ENCODE peak calls at places on chromosomes 3 and 15, in four cellular contexts. L, Z, M and U are unnamed samples. For H3K4me1, the result is how much of the 10 kb centered on the place peaks cover.

GRCh38 chr15:47333758-47334157 is 383.5 kb upstream of the SEMA6D start:
- DNase-seq in M (no peak), Z (no peak), L (no peak), U (no peak)

GRCh38 chr3:45367451-45367850 is 20.9 kb upstream of the LARS2 start:
- DNase-seq in L (no peak), Z (no peak), M (no peak), U (no peak)

GRCh38 chr3:50192689-50193141 is 1.3 kb downstream of the GNAT1 start:
- DNase-seq in Z (peak), M (peak), L (peak), U (peak)

GRCh38 chr15:72166716-72167417 is 30.7 kb downstream of the GRAMD2A start:
- DNase-seq in L (no peak), M (no peak), Z (no peak), U (no peak)

GRCh38 chr15:32706704-32707103 is 11.1 kb upstream of the GREM1 start:
- DNase-seq in L (no peak), Z (no peak), M (no peak), U (no peak)

GRCh38 chr15:70142322-70143191 is 44.8 kb upstream of the TLE3 start:
- DNase-seq in Z (no peak), M (no peak), L (peak), U (no peak)

GRCh38 chr15:85168642-85169173 is 187.1 kb downstream of the PDE8A start:
- DNase-seq in Z (peak), M (peak), L (no peak), U (no peak)

GRCh38 chr3:123140591-123140990 is 61.2 kb upstream of the SEC22A start:
- DNase-seq in Z (no peak), L (no peak), M (no peak), U (no peak)

GRCh38 chr3:356947-357346 is 160.4 kb downstream of the CHL1 start:
- DNase-seq in Z (no peak), L (peak), M (no peak), U (peak)

GRCh38 chr15:25710184-25710583 is 152.9 kb downstream of the ATP10A start:
- DNase-seq in L (peak), Z (no peak), M (peak), U (peak)

GRCh38 chr15:26051771-26052685 is 188.9 kb upstream of the ATP10A start:
- DNase-seq in L (peak), M (no peak), Z (no peak), U (no peak)

GRCh38 chr15:89654847-89655805 is at the start of gene KIF7:
- DNase-seq in M (peak), L (no peak), Z (no peak), U (no peak)

GRCh38 chr3:65948833-65949573 is 89.7 kb downstream of the MAGI1 start:
- DNase-seq in Z (no peak), L (no peak), M (no peak), U (no peak)

GRCh38 chr15:62426387-62426956 is 261.4 kb upstream of the C2CD4B start:
- DNase-seq in Z (no peak), M (no peak), L (no peak), U (peak)

GRCh38 chr3:52268036-52268435 is 10.4 kb downstream of the WDR82 start:
- DNase-seq in Z (peak), L (no peak), M (no peak), U (no peak)

GRCh38 chr3:101384426-101384825 is 64.1 kb upstream of the IMPG2 start:
- DNase-seq in M (no peak), Z (no peak), L (no peak), U (no peak)

GRCh38 chr3:197802505-197803459 is 11.7 kb downstream of the LRCH3 start:
- DNase-seq in M (no peak), Z (peak), L (no peak), U (no peak)

GRCh38 chr3:197800379-197800778 is 9.3 kb downstream of the LRCH3 start:
- DNase-seq in M (no peak), L (no peak), Z (no peak), U (no peak)

GRCh38 chr3:197796087-197796486 is 5.0 kb downstream of the LRCH3 start:
- DNase-seq in M (no peak), L (no peak), Z (no peak), U (no peak)

GRCh38 chr3:197798863-197799262 is 7.8 kb downstream of the LRCH3 start:
- DNase-seq in L (no peak), M (no peak), Z (no peak), U (no peak)

DNA sequence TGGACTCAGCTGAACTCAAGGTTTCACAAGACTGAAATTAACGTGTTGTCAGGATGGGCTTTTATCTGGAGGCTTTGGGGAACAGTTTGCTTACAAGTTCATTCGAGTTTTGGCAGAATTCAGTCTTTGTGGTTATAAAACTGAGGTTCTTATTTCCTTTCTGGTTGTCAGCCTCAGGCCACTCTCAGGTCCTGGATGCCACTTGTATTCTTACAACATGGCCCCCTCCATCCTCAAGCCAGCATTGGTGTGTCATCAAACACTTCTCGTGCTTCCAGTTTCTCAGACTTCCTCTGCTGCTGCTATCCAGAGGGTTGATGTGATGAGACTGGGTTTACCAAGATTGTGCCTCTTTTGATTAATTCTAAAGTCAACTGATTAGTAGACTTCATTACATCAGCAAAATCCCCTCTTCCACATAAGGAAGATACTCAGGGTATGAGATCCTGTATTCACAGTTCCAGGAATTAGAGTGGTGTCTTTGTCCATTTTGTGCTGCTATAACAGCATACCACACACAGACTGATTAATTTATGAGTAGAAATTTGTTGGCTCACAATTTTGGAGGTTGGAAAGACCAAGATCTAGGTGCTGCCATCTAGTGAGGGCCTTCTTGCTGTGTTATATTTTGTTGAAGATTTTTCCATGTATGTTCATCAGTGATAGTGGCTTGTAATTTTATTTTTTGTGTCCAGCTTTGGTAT is 10.9 kb downstream of the LRCH3 start:
- DNase-seq in L (no peak), M (no peak), Z (peak), U (no peak)
- H3K4me3 ChIP-seq in L (no peak), M (no peak), Z (peak), U (no peak)

GRCh38 chr15:67158367-67158766 is 93.0 kb downstream of the SMAD3 start:
- DNase-seq in L (no peak), Z (no peak), M (no peak), U (no peak)

GRCh38 chr15:67157779-67158366 is 92.5 kb downstream of the SMAD3 start:
- DNase-seq in Z (no peak), L (no peak), M (no peak), U (no peak)

GRCh38 chr15:67156426-67156825 is 91.0 kb downstream of the SMAD3 start:
- DNase-seq in M (no peak), Z (no peak), L (no peak), U (no peak)

GRCh38 chr15:67154249-67154648 is 88.8 kb downstream of the SMAD3 start:
- DNase-seq in L (no peak), Z (no peak), M (no peak), U (no peak)

GRCh38 chr15:67156834-67157233 is 91.4 kb downstream of the SMAD3 start:
- DNase-seq in Z (no peak), L (no peak), M (no peak), U (no peak)
- H3K4me1 ChIP-seq in Z (under half), L (half or more), M (under half), U (half or more)

DNA sequence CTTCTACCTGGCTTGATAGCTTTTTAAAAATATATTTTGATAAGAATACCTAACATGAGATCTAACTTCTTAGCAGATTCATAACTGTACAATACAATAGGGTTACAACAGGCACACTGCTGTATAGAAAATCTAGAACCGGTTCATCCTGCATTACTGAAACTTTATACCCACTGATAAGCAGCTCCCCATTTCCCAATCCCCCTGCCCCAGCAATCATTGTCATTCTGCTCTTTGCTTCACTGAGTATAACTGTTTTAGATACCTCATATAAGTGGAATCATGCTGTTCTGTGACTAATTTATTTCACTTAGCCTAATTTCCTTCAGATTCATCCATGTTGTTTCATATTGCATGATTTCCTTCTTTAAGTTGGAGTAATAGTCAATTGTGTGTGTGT is 906.0 kb downstream of the GBE1 start:
- DNase-seq in M (no peak), L (no peak), Z (no peak), U (no peak)
- H3K27ac ChIP-seq in M (no peak), L (no peak), Z (no peak), U (no peak)

GRCh38 chr3:13020159-13020558 is 53.1 kb downstream of the IQSEC1 start:
- DNase-seq in L (no peak), M (no peak), Z (no peak), U (no peak)
- H3K4me3 ChIP-seq in L (peak), M (no peak), Z (no peak), U (no peak)

GRCh38 chr3:157086053-157086761 is 73.7 kb downstream of the CCNL1 start:
- DNase-seq in M (no peak), Z (no peak), L (peak), U (peak)
- H3K4me1 ChIP-seq in M (under half), Z (under half), L (under half), U (under half)